ENCODE peak calls at places on chromosomes 3 and 15, in seven cellular contexts. One of them, this sample, is unnamed.

GRCh38 chr3:12438318-12438717 is 46.0 kb upstream of the TSEN2 start:
- DNase-seq in transverse colon: no peak
- DNase-seq in Panc1: no peak
- DNase-seq in GM23338: no peak
- DNase-seq in esophagus muscularis mucosa: no peak
- DNase-seq in stomach: no peak
- DNase-seq in SK-N-SH: no peak
- DNase-seq in this sample: no peak

GRCh38 chr15:68492855-68493254 is 60.9 kb upstream of the ITGA11 start:
- DNase-seq in esophagus muscularis mucosa: no peak
- DNase-seq in stomach: no peak
- DNase-seq in transverse colon: no peak
- DNase-seq in SK-N-SH: no peak
- DNase-seq in Panc1: no peak
- DNase-seq in GM23338: no peak
- DNase-seq in this sample: peak; percentile 87

GRCh38 chr3:12946134-12946533 is 104.8 kb upstream of the RPL32 start:
- DNase-seq in SK-N-SH: no peak
- DNase-seq in esophagus muscularis mucosa: no peak
- DNase-seq in GM23338: no peak
- DNase-seq in stomach: no peak
- DNase-seq in transverse colon: no peak
- DNase-seq in Panc1: no peak
- DNase-seq in this sample: no peak

GRCh38 chr3:155804298-155804697 is 1.8 kb downstream of the C3orf33 start:
- DNase-seq in SK-N-SH: no peak
- DNase-seq in stomach: no peak
- DNase-seq in Panc1: no peak
- DNase-seq in transverse colon: no peak
- DNase-seq in esophagus muscularis mucosa: no peak
- DNase-seq in GM23338: no peak
- DNase-seq in this sample: no peak

GRCh38 chr3:49911611-49912010 is 7.9 kb upstream of the MST1R start:
- DNase-seq in GM23338: no peak
- DNase-seq in esophagus muscularis mucosa: no peak
- DNase-seq in transverse colon: no peak
- DNase-seq in Panc1: no peak
- DNase-seq in SK-N-SH: peak; percentile 12
- DNase-seq in stomach: no peak
- DNase-seq in this sample: no peak

GRCh38 chr3:72223116-72223515 is 438.2 kb upstream of the PROK2 start:
- DNase-seq in GM23338: no peak
- DNase-seq in transverse colon: no peak
- DNase-seq in esophagus muscularis mucosa: no peak
- DNase-seq in SK-N-SH: no peak
- DNase-seq in stomach: no peak
- DNase-seq in Panc1: no peak
- DNase-seq in this sample: no peak

GRCh38 chr15:42085721-42086120 is 8.6 kb downstream of the PLA2G4D start:
- DNase-seq in stomach: no peak
- DNase-seq in Panc1: no peak
- DNase-seq in transverse colon: no peak
- DNase-seq in esophagus muscularis mucosa: no peak
- DNase-seq in SK-N-SH: no peak
- DNase-seq in GM23338: no peak
- DNase-seq in this sample: no peak

GRCh38 chr15:101123222-101123910 is 128.5 kb downstream of the CHSY1 start:
- DNase-seq in Panc1: no peak
- DNase-seq in SK-N-SH: no peak
- DNase-seq in esophagus muscularis mucosa: no peak
- DNase-seq in transverse colon: no peak
- DNase-seq in stomach: no peak
- DNase-seq in GM23338: no peak
- DNase-seq in this sample: no peak

GRCh38 chr3:115348951-115349745 is 202.1 kb upstream of the ZBTB20 start:
- DNase-seq in Panc1: no peak
- DNase-seq in stomach: no peak
- DNase-seq in GM23338: no peak
- DNase-seq in transverse colon: no peak
- DNase-seq in SK-N-SH: no peak
- DNase-seq in esophagus muscularis mucosa: no peak
- DNase-seq in this sample: no peak

GRCh38 chr3:155835341-155836071 is 18.7 kb downstream of the SLC33A1 start:
- DNase-seq in Panc1: no peak
- DNase-seq in transverse colon: no peak
- DNase-seq in stomach: no peak
- DNase-seq in esophagus muscularis mucosa: no peak
- DNase-seq in SK-N-SH: no peak
- DNase-seq in GM23338: no peak
- DNase-seq in this sample: no peak

GRCh38 chr15:40444741-40445140 is 4.0 kb downstream of the BAHD1 start:
- DNase-seq in stomach: no peak
- DNase-seq in SK-N-SH: no peak
- DNase-seq in Panc1: no peak
- DNase-seq in transverse colon: no peak
- DNase-seq in GM23338: no peak
- DNase-seq in esophagus muscularis mucosa: no peak
- DNase-seq in this sample: no peak

GRCh38 chr15:28989239-28989830 is 103.6 kb downstream of the APBA2 start:
- DNase-seq in SK-N-SH: peak; percentile 59
- DNase-seq in esophagus muscularis mucosa: peak; percentile 34
- DNase-seq in Panc1: no peak
- DNase-seq in transverse colon: no peak
- DNase-seq in stomach: no peak
- DNase-seq in GM23338: peak; percentile 61
- DNase-seq in this sample: no peak

GRCh38 chr15:78177447-78177873 is 28.3 kb downstream of the IDH3A start:
- DNase-seq in GM23338: peak; percentile 89
- DNase-seq in Panc1: peak; percentile 25
- DNase-seq in transverse colon: peak; percentile 51
- DNase-seq in SK-N-SH: peak; percentile 78
- DNase-seq in esophagus muscularis mucosa: no peak
- DNase-seq in stomach: peak; percentile 42
- DNase-seq in this sample: no peak

GRCh38 chr3:59425942-59426341 is 376.1 kb upstream of the CFAP20DC start:
- DNase-seq in esophagus muscularis mucosa: no peak
- DNase-seq in GM23338: no peak
- DNase-seq in SK-N-SH: no peak
- DNase-seq in stomach: no peak
- DNase-seq in Panc1: no peak
- DNase-seq in transverse colon: no peak
- DNase-seq in this sample: no peak

GRCh38 chr15:20358066-20358780 is 183.4 kb downstream of the GOLGA6L6 start:
- DNase-seq in GM23338: no peak
- DNase-seq in Panc1: no peak
- DNase-seq in esophagus muscularis mucosa: no peak
- DNase-seq in transverse colon: no peak
- DNase-seq in SK-N-SH: no peak
- DNase-seq in stomach: peak; percentile 25
- DNase-seq in this sample: peak; percentile 88

GRCh38 chr15:70426065-70426821 is 328.5 kb upstream of the TLE3 start:
- DNase-seq in transverse colon: no peak
- DNase-seq in Panc1: peak; percentile 24
- DNase-seq in esophagus muscularis mucosa: no peak
- DNase-seq in SK-N-SH: no peak
- DNase-seq in GM23338: no peak
- DNase-seq in stomach: no peak
- DNase-seq in this sample: no peak

GRCh38 chr15:55897560-55898336 is 95.7 kb downstream of the NEDD4 start:
- DNase-seq in stomach: peak; percentile 51
- DNase-seq in SK-N-SH: peak; percentile 71
- DNase-seq in transverse colon: peak; percentile 47
- DNase-seq in esophagus muscularis mucosa: no peak
- DNase-seq in Panc1: peak; percentile 64
- DNase-seq in GM23338: peak; percentile 85
- DNase-seq in this sample: no peak

GRCh38 chr3:59809750-59810444 is 760.1 kb upstream of the CFAP20DC start:
- DNase-seq in GM23338: peak; percentile 61
- DNase-seq in SK-N-SH: peak; percentile 58
- DNase-seq in transverse colon: no peak
- DNase-seq in esophagus muscularis mucosa: no peak
- DNase-seq in Panc1: no peak
- DNase-seq in stomach: no peak
- DNase-seq in this sample: no peak

GRCh38 chr3:142863010-142863787 is 25.7 kb downstream of the PCOLCE2 start:
- DNase-seq in SK-N-SH: no peak
- DNase-seq in stomach: no peak
- DNase-seq in transverse colon: no peak
- DNase-seq in GM23338: peak; percentile 77
- DNase-seq in esophagus muscularis mucosa: no peak
- DNase-seq in Panc1: no peak
- DNase-seq in this sample: no peak

GRCh38 chr3:179088306-179088705 is 16.7 kb upstream of the ZMAT3 start:
- DNase-seq in Panc1: no peak
- DNase-seq in transverse colon: no peak
- DNase-seq in stomach: no peak
- DNase-seq in GM23338: peak; percentile 9
- DNase-seq in SK-N-SH: no peak
- DNase-seq in esophagus muscularis mucosa: no peak
- DNase-seq in this sample: no peak

GRCh38 chr3:149655826-149656599 is 1.8 kb downstream of the WWTR1 start:
- DNase-seq in SK-N-SH: no peak
- DNase-seq in stomach: no peak
- DNase-seq in Panc1: no peak
- DNase-seq in GM23338: no peak
- DNase-seq in esophagus muscularis mucosa: no peak
- DNase-seq in transverse colon: no peak
- DNase-seq in this sample: no peak

GRCh38 chr3:64316971-64317370 is 91.7 kb upstream of the PRICKLE2 start:
- DNase-seq in stomach: no peak
- DNase-seq in transverse colon: no peak
- DNase-seq in SK-N-SH: no peak
- DNase-seq in Panc1: no peak
- DNase-seq in esophagus muscularis mucosa: no peak
- DNase-seq in GM23338: no peak
- DNase-seq in this sample: no peak

GRCh38 chr3:15291589-15292541 is 40.5 kb downstream of the SH3BP5 start:
- DNase-seq in Panc1: no peak
- DNase-seq in GM23338: no peak
- DNase-seq in transverse colon: peak; percentile 52
- DNase-seq in esophagus muscularis mucosa: no peak
- DNase-seq in stomach: no peak
- DNase-seq in SK-N-SH: no peak
- DNase-seq in this sample: no peak

GRCh38 chr3:145333931-145334330 is 827.1 kb downstream of the PLOD2 start:
- DNase-seq in SK-N-SH: peak; percentile 37
- DNase-seq in esophagus muscularis mucosa: no peak
- DNase-seq in transverse colon: no peak
- DNase-seq in stomach: no peak
- DNase-seq in Panc1: no peak
- DNase-seq in GM23338: no peak
- DNase-seq in this sample: no peak

GRCh38 chr3:133477497-133477896 is 77.6 kb downstream of the BFSP2 start:
- DNase-seq in Panc1: no peak
- DNase-seq in SK-N-SH: no peak
- DNase-seq in transverse colon: no peak
- DNase-seq in stomach: no peak
- DNase-seq in esophagus muscularis mucosa: no peak
- DNase-seq in GM23338: no peak
- DNase-seq in this sample: peak; percentile 13

GRCh38 chr3:183266454-183266853 is 13.4 kb downstream of the B3GNT5 start:
- DNase-seq in transverse colon: no peak
- DNase-seq in stomach: no peak
- DNase-seq in esophagus muscularis mucosa: no peak
- DNase-seq in SK-N-SH: no peak
- DNase-seq in GM23338: no peak
- DNase-seq in Panc1: no peak
- DNase-seq in this sample: no peak

GRCh38 chr3:196968233-196969000 is at the start of gene PIGZ:
- DNase-seq in SK-N-SH: peak; percentile 86
- DNase-seq in stomach: peak; percentile 54
- DNase-seq in transverse colon: peak; percentile 64
- DNase-seq in esophagus muscularis mucosa: no peak
- DNase-seq in Panc1: no peak
- DNase-seq in GM23338: peak; percentile 53
- DNase-seq in this sample: no peak
- TF ChIP-seq CTCF in SK-N-SH: no peak
- TF ChIP-seq CTCF in stomach: no peak
- TF ChIP-seq CTCF in transverse colon: no peak
- TF ChIP-seq CTCF in esophagus muscularis mucosa: no peak
- TF ChIP-seq CTCF in Panc1: no peak
- TF ChIP-seq CTCF in GM23338: no peak
- TF ChIP-seq CTCF in this sample: no peak

GRCh38 chr15:99729920-99730319 is 3.3 kb downstream of the LYSMD4 start:
- DNase-seq in SK-N-SH: peak; percentile 52
- DNase-seq in Panc1: peak; percentile 13
- DNase-seq in GM23338: peak; percentile 64
- DNase-seq in esophagus muscularis mucosa: no peak
- DNase-seq in transverse colon: no peak
- DNase-seq in stomach: peak; percentile 38
- DNase-seq in this sample: no peak
- TF ChIP-seq POLR2AphosphoS5 in SK-N-SH: no peak
- TF ChIP-seq POLR2AphosphoS5 in Panc1: no peak
- TF ChIP-seq POLR2AphosphoS5 in GM23338: no peak
- TF ChIP-seq POLR2AphosphoS5 in esophagus muscularis mucosa: peak; percentile 33
- TF ChIP-seq POLR2AphosphoS5 in transverse colon: no peak
- TF ChIP-seq POLR2AphosphoS5 in stomach: no peak
- TF ChIP-seq POLR2AphosphoS5 in this sample: no peak

GRCh38 chr15:82934100-82934880 is 18.2 kb downstream of the HOMER2 start:
- DNase-seq in GM23338: no peak
- DNase-seq in esophagus muscularis mucosa: no peak
- DNase-seq in SK-N-SH: no peak
- DNase-seq in stomach: no peak
- DNase-seq in Panc1: no peak
- DNase-seq in transverse colon: no peak
- DNase-seq in this sample: no peak

GRCh38 chr15:82935382-82935781 is 17.1 kb downstream of the HOMER2 start:
- DNase-seq in esophagus muscularis mucosa: no peak
- DNase-seq in GM23338: no peak
- DNase-seq in transverse colon: no peak
- DNase-seq in Panc1: no peak
- DNase-seq in SK-N-SH: no peak
- DNase-seq in stomach: no peak
- DNase-seq in this sample: no peak

GRCh38 chr15:82930466-82930865 is 22.1 kb downstream of the HOMER2 start:
- DNase-seq in Panc1: no peak
- DNase-seq in transverse colon: no peak
- DNase-seq in esophagus muscularis mucosa: no peak
- DNase-seq in GM23338: no peak
- DNase-seq in stomach: no peak
- DNase-seq in SK-N-SH: no peak
- DNase-seq in this sample: no peak

GRCh38 chr15:82936966-82937647 is 15.4 kb downstream of the HOMER2 start:
- DNase-seq in stomach: no peak
- DNase-seq in transverse colon: no peak
- DNase-seq in esophagus muscularis mucosa: no peak
- DNase-seq in SK-N-SH: no peak
- DNase-seq in Panc1: peak; percentile 67
- DNase-seq in GM23338: no peak
- DNase-seq in this sample: no peak

GRCh38 chr15:82933576-82933975 is 18.9 kb downstream of the HOMER2 start:
- DNase-seq in SK-N-SH: no peak
- DNase-seq in Panc1: no peak
- DNase-seq in esophagus muscularis mucosa: no peak
- DNase-seq in transverse colon: no peak
- DNase-seq in stomach: no peak
- DNase-seq in GM23338: no peak
- DNase-seq in this sample: no peak
- H3K4me1 ChIP-seq in SK-N-SH: no peaks in the 10 kb centered on the region
- H3K4me1 ChIP-seq in Panc1: no peaks in the 10 kb centered on the region
- H3K4me1 ChIP-seq in esophagus muscularis mucosa: no peaks in the 10 kb centered on the region
- H3K4me1 ChIP-seq in transverse colon: no peaks in the 10 kb centered on the region
- H3K4me1 ChIP-seq in stomach: peaks cover 12% of the 10 kb centered on the region
- H3K4me1 ChIP-seq in GM23338: no peaks in the 10 kb centered on the region
- H3K4me1 ChIP-seq in this sample: no peaks in the 10 kb centered on the region

GRCh38 chr15:39173426-39173825 is 407.5 kb upstream of the THBS1 start:
- DNase-seq in esophagus muscularis mucosa: no peak
- DNase-seq in SK-N-SH: no peak
- DNase-seq in stomach: no peak
- DNase-seq in transverse colon: no peak
- DNase-seq in Panc1: no peak
- DNase-seq in GM23338: no peak
- DNase-seq in this sample: no peak
- TF ChIP-seq CTCF in esophagus muscularis mucosa: no peak
- TF ChIP-seq CTCF in SK-N-SH: no peak
- TF ChIP-seq CTCF in stomach: no peak
- TF ChIP-seq CTCF in transverse colon: no peak
- TF ChIP-seq CTCF in Panc1: no peak
- TF ChIP-seq CTCF in GM23338: no peak
- TF ChIP-seq CTCF in this sample: no peak

This sample was measured in vagina.